ENCODE peak calls at places on chromosome 5, in five cellular contexts. G is hepatocyte, U is HepG2, Z is cardiac muscle cell, I is fibroblast of lung. Y is an unnamed sample. For H3K4me1, the result is how much of the 10 kb centered on the place peaks cover.

GRCh38 chr5:135212361-135213033 is 178.5 kb upstream of the PITX1 start:
- DNase-seq in G (no peak), I (no peak), U (no peak), Z (no peak), Y (no peak)

GRCh38 chr5:136028782-136029742 is at the start of gene TGFBI:
- DNase-seq in U (peak), Z (peak), G (peak), I (peak), Y (peak)

GRCh38 chr5:157944938-157945337 is 86.0 kb upstream of the CLINT1 start:
- DNase-seq in Z (no peak), I (no peak), U (no peak), G (no peak), Y (no peak)

GRCh38 chr5:167348980-167349379 is 942.5 kb upstream of the WWC1 start:
- DNase-seq in I (no peak), U (no peak), G (no peak), Z (no peak), Y (no peak)

GRCh38 chr5:52840286-52841050 is 52.8 kb downstream of the ITGA1 start:
- DNase-seq in I (peak), G (no peak), U (no peak), Z (peak), Y (no peak)

GRCh38 chr5:118882666-118883065 is 105.7 kb downstream of the DTWD2 start:
- DNase-seq in G (no peak), Z (no peak), U (no peak), I (no peak), Y (no peak)

GRCh38 chr5:135559342-135559741 is 19.4 kb downstream of the CXCL14 start:
- DNase-seq in Z (no peak), G (no peak), I (no peak), U (no peak), Y (no peak)

GRCh38 chr5:140246378-140247122 is 56.4 kb downstream of the PFDN1 start:
- DNase-seq in U (no peak), G (peak), Z (peak), I (peak), Y (peak)

GRCh38 chr5:156326718-156327259 is at the start of gene SGCD:
- DNase-seq in G (peak), Z (peak), U (no peak), I (peak), Y (peak)

GRCh38 chr5:75364571-75365280 is 27.7 kb downstream of the HMGCR start:
- DNase-seq in U (no peak), Z (no peak), G (no peak), I (no peak), Y (no peak)

GRCh38 chr5:127136908-127137307 is 63.6 kb upstream of the C5orf63 start:
- DNase-seq in Z (no peak), U (no peak), G (no peak), I (no peak), Y (no peak)

GRCh38 chr5:179974946-179975712 is 67.4 kb upstream of the TBC1D9B start:
- DNase-seq in G (peak), I (no peak), U (peak), Z (peak), Y (no peak)

GRCh38 chr5:133400831-133401351 is 211.4 kb downstream of the FSTL4 start:
- DNase-seq in G (no peak), Z (no peak), I (no peak), U (no peak), Y (no peak)

GRCh38 chr5:31675472-31675871 is 36.5 kb downstream of the PDZD2 start:
- DNase-seq in U (no peak), I (no peak), G (no peak), Z (no peak), Y (no peak)

GRCh38 chr5:146395233-146395632 is 51.9 kb upstream of the TCERG1 start:
- DNase-seq in G (no peak), Z (no peak), I (no peak), U (no peak), Y (no peak)

GRCh38 chr5:132426525-132427138 is 57.1 kb downstream of the SLC22A5 start:
- DNase-seq in G (peak), U (peak), I (peak), Z (peak), Y (peak)

GRCh38 chr5:53971566-53971965 is 338.8 kb downstream of the ARL15 start:
- DNase-seq in I (no peak), U (no peak), G (no peak), Z (peak), Y (no peak)

GRCh38 chr5:143588933-143589662 is 185.6 kb upstream of the NR3C1 start:
- DNase-seq in I (no peak), U (peak), G (peak), Z (no peak), Y (no peak)

GRCh38 chr5:160165137-160166068 is 46.2 kb upstream of the PWWP2A start:
- DNase-seq in G (peak), Z (peak), I (peak), U (peak), Y (peak)

GRCh38 chr5:169751490-169751889 is 114.4 kb downstream of the DOCK2 start:
- DNase-seq in G (no peak), Z (no peak), U (no peak), I (no peak), Y (no peak)

GRCh38 chr5:178319541-178320041 is 87.0 kb upstream of the PHYKPL start:
- DNase-seq in Z (no peak), U (no peak), G (no peak), I (no peak), Y (no peak)

GRCh38 chr5:181203842-181204560 is 995 bp downstream of the TRIM7 start:
- DNase-seq in Z (no peak), G (no peak), I (no peak), U (no peak), Y (no peak)

GRCh38 chr5:21817668-21818419 is 1035.3 kb downstream of the CDH12 start:
- DNase-seq in I (no peak), Z (peak), G (no peak), U (no peak), Y (no peak)

GRCh38 chr5:96340357-96340756 is 92.7 kb downstream of the PCSK1 start:
- DNase-seq in U (no peak), G (no peak), I (peak), Z (peak), Y (no peak)

GRCh38 chr5:78730300-78731094 is 81.9 kb upstream of the LHFPL2 start:
- DNase-seq in G (no peak), U (no peak), I (no peak), Z (no peak), Y (no peak)

GRCh38 chr5:176629853-176630680 is at the start of the genes EIF4E1B and SNCB:
- DNase-seq in U (no peak), I (peak), G (peak), Z (peak), Y (no peak)

GRCh38 chr5:73763300-73764032 is 137.5 kb downstream of the ARHGEF28 start:
- DNase-seq in I (peak), G (no peak), Z (no peak), U (peak), Y (no peak)

GRCh38 chr5:134507495-134507894 is 18.0 kb upstream of the JADE2 start:
- DNase-seq in G (no peak), I (no peak), U (no peak), Z (no peak), Y (no peak)

GRCh38 chr5:60744682-60745081 is 44.7 kb upstream of the DEPDC1B start:
- DNase-seq in G (no peak), U (no peak), Z (no peak), I (no peak), Y (no peak)

GRCh38 chr5:8756498-8757084 is 789.3 kb downstream of the SEMA5A start:
- DNase-seq in Z (peak), U (no peak), G (peak), I (peak), Y (no peak)

GRCh38 chr5:54257366-54258118 is 52.8 kb downstream of the ARL15 start:
- DNase-seq in U (no peak), Z (no peak), G (no peak), I (no peak), Y (no peak)

GRCh38 chr5:126369083-126369482 is 54.1 kb upstream of the GRAMD2B start:
- DNase-seq in Z (no peak), U (no peak), G (no peak), I (no peak), Y (no peak)

GRCh38 chr5:133944263-133945230 is 23.9 kb downstream of the C5orf15 start:
- DNase-seq in G (peak), U (peak), I (peak), Z (peak), Y (no peak)

GRCh38 chr5:135208555-135209494 is 174.8 kb upstream of the PITX1 start:
- DNase-seq in I (peak), G (peak), U (peak), Z (peak), Y (peak)

GRCh38 chr5:143177263-143177994 is 226.1 kb downstream of the NR3C1 start:
- DNase-seq in U (no peak), I (peak), G (peak), Z (peak), Y (peak)

GRCh38 chr5:93476211-93476851 is 104.7 kb downstream of the NR2F1-AS1 start:
- DNase-seq in U (no peak), I (no peak), G (no peak), Z (no peak), Y (no peak)

GRCh38 chr5:34585601-34586104 is 70.5 kb upstream of the RAI14 start:
- DNase-seq in Z (peak), U (peak), I (peak), G (peak), Y (no peak)

GRCh38 chr5:80092521-80093107 is 57.5 kb downstream of the THBS4 start:
- DNase-seq in U (no peak), I (no peak), G (no peak), Z (no peak), Y (no peak)
- H3K27ac ChIP-seq in U (no peak), I (no peak), G (peak), Z (no peak), Y (no peak)

GRCh38 chr5:62475072-62475471 is 62.5 kb downstream of the IPO11 start:
- DNase-seq in U (no peak), Z (peak), I (peak), G (no peak), Y (peak)

GRCh38 chr5:62473209-62473608 is 60.6 kb downstream of the IPO11 start:
- DNase-seq in I (peak), G (no peak), Z (no peak), U (no peak), Y (no peak)

GRCh38 chr5:62477801-62478200 is 65.2 kb downstream of the IPO11 start:
- DNase-seq in G (no peak), Z (peak), I (peak), U (no peak), Y (no peak)
- TF ChIP-seq CTCF in G (no peak), Z (no peak), I (no peak), U (no peak), Y (no peak)

GRCh38 chr5:40405985-40406384 is 273.7 kb upstream of the PTGER4 start:
- DNase-seq in G (no peak), Z (no peak), U (no peak), I (no peak), Y (no peak)
- H3K4me1 ChIP-seq in G (under half), Z (under half), U (under half), I (under half), Y (under half)

GRCh38 chr5:23528677-23529076 is 21.3 kb downstream of the PRDM9 start:
- DNase-seq in I (no peak), G (no peak), U (no peak), Z (no peak), Y (no peak)

GRCh38 chr5:23525751-23526150 is 18.3 kb downstream of the PRDM9 start:
- DNase-seq in I (no peak), U (no peak), Z (no peak), G (no peak), Y (no peak)

DNA sequence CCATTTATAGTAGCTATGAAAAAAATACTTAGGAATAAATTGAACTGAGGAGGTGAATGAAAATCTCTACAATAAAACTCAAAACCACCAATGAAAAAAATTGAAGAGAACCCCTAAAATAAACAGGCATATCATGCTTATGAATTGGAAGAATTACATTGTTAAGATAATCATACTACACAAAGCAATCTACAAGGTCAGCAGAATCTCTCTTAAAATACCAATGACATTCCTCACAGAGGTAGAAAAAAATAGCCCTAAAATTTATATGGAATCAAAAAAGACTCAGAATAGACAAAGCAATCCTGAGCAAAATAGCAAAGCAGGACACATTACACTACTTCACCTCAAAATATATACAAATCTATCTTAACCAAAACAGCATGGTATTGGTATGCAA is 23.2 kb downstream of the PRDM9 start:
- DNase-seq in G (no peak), I (no peak), U (no peak), Z (no peak), Y (no peak)
- H3K27ac ChIP-seq in G (no peak), I (no peak), U (no peak), Z (no peak), Y (no peak)

GRCh38 chr5:10364186-10364689 is 10.7 kb downstream of the MARCHF6 start:
- DNase-seq in U (peak), Z (no peak), G (no peak), I (no peak), Y (no peak)
- TF ChIP-seq CTCF in U (peak), Z (peak), G (no peak), I (no peak), Y (peak)

GRCh38 chr5:158978061-158978745 is 121.5 kb downstream of the EBF1 start:
- DNase-seq in G (no peak), I (peak), Z (peak), U (no peak), Y (no peak)

GRCh38 chr5:158977642-158978041 is 122.1 kb downstream of the EBF1 start:
- DNase-seq in Z (no peak), U (no peak), I (no peak), G (no peak), Y (no peak)

GRCh38 chr5:158975363-158975762 is 124.4 kb downstream of the EBF1 start:
- DNase-seq in I (no peak), G (no peak), U (no peak), Z (no peak), Y (no peak)

GRCh38 chr5:158979290-158979689 is 120.4 kb downstream of the EBF1 start:
- DNase-seq in U (no peak), G (no peak), I (no peak), Z (no peak), Y (no peak)

GRCh38 chr5:158976035-158976434 is 123.7 kb downstream of the EBF1 start:
- DNase-seq in U (no peak), Z (peak), G (no peak), I (peak), Y (no peak)
- H3K4me1 ChIP-seq in U (under half), Z (under half), G (under half), I (under half), Y (under half)

DNA sequence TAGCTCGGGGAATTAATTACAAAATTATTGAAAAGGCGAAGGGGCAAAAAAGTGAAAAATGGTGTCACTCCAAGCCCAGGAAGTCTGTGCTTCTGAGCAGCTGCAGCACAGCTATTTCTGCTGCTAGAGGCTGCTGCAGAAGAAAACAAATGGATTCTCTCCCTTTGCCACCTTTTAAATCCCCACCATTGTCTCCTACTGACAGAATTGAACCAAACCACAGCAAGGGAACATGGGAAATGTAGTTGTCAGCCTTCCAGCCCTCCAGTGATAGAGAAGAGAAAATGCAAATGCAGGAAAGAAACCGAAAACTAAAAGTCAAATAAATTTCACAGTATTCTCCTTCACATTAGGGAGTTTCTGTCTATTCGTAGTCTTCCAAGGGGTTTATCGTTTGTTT is 33.4 kb upstream of the CDC42SE2 start:
- DNase-seq in Z (no peak), U (peak), G (no peak), I (no peak), Y (no peak)
- H3K27ac ChIP-seq in Z (no peak), U (no peak), G (no peak), I (no peak), Y (no peak)

DNA sequence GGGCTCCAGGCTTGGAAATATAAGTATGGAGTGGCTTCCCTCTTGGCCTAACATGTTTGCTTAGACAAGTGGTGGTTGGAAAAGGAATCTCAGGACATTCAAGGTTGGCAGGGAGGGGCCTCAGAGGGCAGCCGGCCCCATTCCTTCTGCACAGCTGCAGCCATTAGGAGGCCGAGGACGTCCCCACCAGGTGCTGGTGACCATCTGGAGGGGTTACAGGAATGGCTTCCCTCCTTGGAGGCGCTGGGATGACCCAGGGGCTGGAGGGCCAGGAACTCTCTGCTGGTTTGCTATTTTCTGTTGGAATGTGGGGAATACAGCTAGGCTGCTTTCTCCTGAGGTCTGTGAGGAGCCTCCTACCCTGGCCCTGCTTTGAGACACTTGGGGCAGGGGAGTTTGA is 18.5 kb downstream of the STC2 start:
- DNase-seq in U (no peak), G (no peak), I (no peak), Z (no peak), Y (no peak)
- TF ChIP-seq CTCF in U (no peak), G (no peak), I (no peak), Z (no peak), Y (no peak)

GRCh38 chr5:41574391-41574790 is 64.0 kb upstream of the PLCXD3 start:
- DNase-seq in G (no peak), I (no peak), U (no peak), Z (no peak), Y (no peak)

GRCh38 chr5:41575110-41575779 is 64.8 kb upstream of the PLCXD3 start:
- DNase-seq in U (no peak), G (no peak), I (no peak), Z (no peak), Y (no peak)
- H3K4me1 ChIP-seq in U (under half), G (under half), I (under half), Z (under half), Y (under half)

Y was measured in psoas muscle.